ENCODE peak calls at places on chromosomes 5 and 9, in four cellular contexts. U, J, V and C are unnamed samples.
A peak's percentile ranks its signal among the peaks of the same experiment; 100 is the strongest.

GRCh38 chr5:143400541-143401252 is 2.8 kb downstream of the NR3C1 start:
- DNase-seq in U (no peak), V (peak; percentile 39), J (no peak), C (peak; percentile 58)

GRCh38 chr5:139954462-139954861 is 88.6 kb downstream of the NRG2 start:
- DNase-seq in U (no peak), J (no peak), V (no peak), C (no peak)

GRCh38 chr5:132103380-132103951 is 29.9 kb downstream of the CSF2 start:
- DNase-seq in J (no peak), U (no peak), V (no peak), C (peak; percentile 95)

GRCh38 chr5:7878381-7878873 is 9.5 kb downstream of the MTRR start:
- DNase-seq in J (no peak), V (no peak), U (no peak), C (no peak)

GRCh38 chr5:54309751-54310432 is 481 bp downstream of the ARL15 start:
- DNase-seq in J (no peak), U (peak; percentile 59), V (peak; percentile 32), C (peak; percentile 47)

GRCh38 chr9:97666907-97667686 is 30.0 kb downstream of the XPA start:
- DNase-seq in U (no peak), V (no peak), J (no peak), C (no peak)

GRCh38 chr5:16849181-16849580 is 86.9 kb downstream of the MYO10 start:
- DNase-seq in V (no peak), U (no peak), J (no peak), C (no peak)

GRCh38 chr5:21121213-21121612 is 1133.2 kb upstream of the CDH18 start:
- DNase-seq in V (no peak), U (no peak), J (no peak), C (no peak)

GRCh38 chr5:144191998-144192397 is 21.3 kb downstream of the KCTD16 start:
- DNase-seq in V (no peak), U (peak; percentile 82), J (no peak), C (peak; percentile 90)

GRCh38 chr5:115602585-115603125 is 376 bp upstream of the TICAM2 start:
- DNase-seq in U (no peak), J (peak; percentile 40), V (no peak), C (no peak)

GRCh38 chr9:98736216-98736615 is 27.5 kb upstream of the GABBR2 start:
- DNase-seq in J (no peak), V (no peak), U (no peak), C (no peak)

GRCh38 chr5:54362992-54363630 is 52.7 kb upstream of the ARL15 start:
- DNase-seq in V (no peak), U (no peak), J (no peak), C (no peak)

GRCh38 chr5:69276422-69277174 is 41.9 kb downstream of the CDK7 start:
- DNase-seq in U (no peak), J (no peak), V (no peak), C (no peak)

GRCh38 chr9:134624119-134624826 is 17.3 kb upstream of the COL5A1 start:
- DNase-seq in U (no peak), V (no peak), J (no peak), C (no peak)

GRCh38 chr9:34869390-34869789 is 88.7 kb upstream of the PHF24 start:
- DNase-seq in V (no peak), J (no peak), U (peak; percentile 44), C (peak; percentile 37)

GRCh38 chr5:135067587-135067986 is 33.6 kb upstream of the PITX1 start:
- DNase-seq in V (no peak), U (no peak), J (no peak), C (no peak)

GRCh38 chr5:80059354-80059980 is 24.3 kb downstream of the THBS4 start:
- DNase-seq in V (no peak), U (no peak), J (no peak), C (no peak)

GRCh38 chr9:88418715-88419540 is 30.7 kb downstream of the SPIN1 start:
- DNase-seq in U (no peak), V (peak; percentile 20), J (no peak), C (no peak)

GRCh38 chr9:99253772-99254431 is 31.8 kb downstream of the SEC61B start:
- DNase-seq in U (peak; percentile 17), J (no peak), V (peak; percentile 53), C (no peak)

GRCh38 chr5:371811-372555 is 50.5 kb downstream of the AHRR start:
- DNase-seq in U (no peak), V (no peak), J (no peak), C (peak; percentile 44)

GRCh38 chr5:37774912-37775483 is 64.8 kb downstream of the GDNF start:
- DNase-seq in V (no peak), J (peak; percentile 27), U (peak; percentile 66), C (peak; percentile 37)

GRCh38 chr9:71638627-71639026 is 129.7 kb downstream of the CEMIP2 start:
- DNase-seq in U (no peak), V (no peak), J (no peak), C (peak; percentile 67)